ENCODE peak calls at places on chromosomes 16 and 17, in six cellular contexts. O is heart right ventricle, C is GM12864, X is WTC11, A is GM10248, D is coronary artery. Z is an unnamed sample.

GRCh38 chr17:2391597-2392251 is 9.1 kb downstream of the MNT start:
- DNase-seq in D (no peak), A (no peak), O (no peak), X (no peak), C (no peak), Z (no peak)

GRCh38 chr17:21502301-21502700 is 126.1 kb downstream of the KCNJ12 start:
- DNase-seq in C (no peak), A (no peak), X (no peak), O (no peak), D (no peak), Z (no peak)

GRCh38 chr17:31581022-31581483 is 189.6 kb downstream of the RAB11FIP4 start:
- DNase-seq in O (peak), X (no peak), C (no peak), D (peak), A (no peak), Z (no peak)

GRCh38 chr16:47965439-47965838 is 190.4 kb downstream of the ABCC12 start:
- DNase-seq in C (no peak), X (no peak), O (no peak), D (no peak), A (no peak), Z (no peak)

GRCh38 chr16:54936086-54936978 is 5.7 kb downstream of the IRX5 start:
- DNase-seq in O (peak), X (peak), A (no peak), D (no peak), C (no peak), Z (no peak)

GRCh38 chr16:57966133-57966805 is 4.7 kb downstream of the CNGB1 start:
- DNase-seq in X (no peak), C (no peak), O (no peak), D (no peak), A (no peak), Z (no peak)

GRCh38 chr17:8985054-8985701 is 19.7 kb upstream of the PIK3R5 start:
- DNase-seq in A (peak), X (no peak), D (no peak), C (peak), O (no peak), Z (peak)

GRCh38 chr17:76159157-76159556 is 18.1 kb upstream of the FOXJ1 start:
- DNase-seq in A (no peak), O (no peak), C (no peak), X (no peak), D (no peak), Z (no peak)

DNA sequence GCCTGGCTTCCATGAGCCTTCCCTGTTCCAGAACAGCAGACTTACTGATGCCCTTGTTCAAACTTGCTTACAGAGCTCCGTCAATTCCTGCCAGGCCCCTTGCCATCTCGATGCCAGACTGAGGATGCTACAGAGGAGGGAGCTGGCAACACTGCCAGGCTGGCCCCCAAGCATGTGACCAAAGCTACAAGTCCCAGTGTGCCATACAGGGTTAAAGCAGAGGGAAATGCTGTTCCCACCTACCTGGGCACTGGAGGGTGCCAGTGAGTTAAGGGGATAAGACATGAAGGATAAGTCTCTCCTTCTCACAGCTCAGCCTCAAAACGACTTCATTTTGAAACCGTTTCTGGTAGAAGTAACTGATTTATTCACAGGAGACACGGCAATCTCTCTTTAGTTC is 33.5 kb upstream of the SREBF1 start:
- DNase-seq in O (no peak), X (no peak), C (no peak), D (peak), A (no peak), Z (no peak)
- TF ChIP-seq CTCF in O (no peak), X (no peak), C (peak), D (no peak), A (peak), Z (peak)

GRCh38 chr17:55996826-55997225 is 156.4 kb upstream of the ANKFN1 start:
- DNase-seq in A (no peak), X (no peak), C (no peak), O (no peak), D (no peak), Z (no peak)
- TF ChIP-seq CTCF in A (no peak), X (no peak), C (peak), O (no peak), D (no peak), Z (no peak)

GRCh38 chr17:43350888-43351361 is 47.9 kb upstream of the ARL4D start:
- DNase-seq in D (no peak), A (no peak), O (no peak), X (no peak), C (no peak), Z (no peak)

GRCh38 chr17:43351686-43352085 is 47.1 kb upstream of the ARL4D start:
- DNase-seq in A (no peak), X (no peak), D (no peak), O (no peak), C (no peak), Z (no peak)

GRCh38 chr17:43352579-43352978 is 46.2 kb upstream of the ARL4D start:
- DNase-seq in C (no peak), O (no peak), D (no peak), X (no peak), A (no peak), Z (no peak)

GRCh38 chr17:43353364-43353763 is 45.4 kb upstream of the ARL4D start:
- DNase-seq in A (no peak), O (no peak), X (no peak), D (no peak), C (no peak), Z (no peak)

DNA sequence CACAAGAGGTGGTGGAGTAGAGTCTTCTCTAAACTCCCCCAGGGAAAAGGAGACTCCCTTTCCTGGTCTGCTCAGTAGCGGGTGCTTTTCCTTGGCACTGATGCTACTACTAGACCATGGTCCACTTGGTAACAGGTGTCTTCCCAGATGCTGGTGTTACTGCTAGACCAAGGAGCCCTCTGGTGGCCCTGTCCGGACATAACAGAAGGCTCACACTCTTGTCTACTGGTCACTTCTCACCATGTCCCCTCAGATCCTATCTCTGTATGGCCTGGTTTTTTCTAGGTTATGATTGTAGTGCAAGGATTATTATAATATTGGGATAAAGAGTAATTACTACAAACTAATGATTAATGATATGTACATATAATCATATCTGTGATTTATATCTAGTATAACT is 49.7 kb upstream of the ARL4D start:
- DNase-seq in D (no peak), A (no peak), X (no peak), O (no peak), C (no peak), Z (no peak)
- TF ChIP-seq CTCF in D (no peak), A (no peak), X (peak), O (no peak), C (peak), Z (no peak)

GRCh38 chr17:27091043-27091497 is 202.8 kb upstream of the WSB1 start:
- DNase-seq in A (no peak), O (no peak), D (no peak), X (no peak), C (no peak), Z (no peak)
- TF ChIP-seq CTCF in A (no peak), O (no peak), D (no peak), X (no peak), C (no peak), Z (no peak)

GRCh38 chr17:70624208-70624607 is 454.9 kb downstream of the KCNJ2 start:
- DNase-seq in A (no peak), C (no peak), O (no peak), D (no peak), X (no peak), Z (no peak)

DNA sequence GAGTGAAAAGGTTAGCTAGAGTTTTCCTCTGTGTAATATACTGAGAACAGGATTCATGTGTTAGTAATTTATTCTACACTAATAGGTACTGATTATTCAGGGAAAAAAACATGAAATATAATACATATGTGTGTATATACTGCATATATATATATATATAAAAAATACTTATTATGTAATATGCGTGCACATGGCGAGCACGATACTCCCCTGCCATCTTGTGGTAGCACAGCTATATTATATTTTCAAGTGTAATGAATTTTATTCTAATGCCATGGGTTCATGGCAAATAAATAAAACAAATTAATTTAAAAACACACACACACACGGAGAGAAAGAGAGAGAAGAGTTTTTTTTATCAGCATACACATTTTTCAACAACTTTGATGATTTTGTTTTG is 460.6 kb downstream of the KCNJ2 start:
- DNase-seq in O (no peak), C (no peak), X (no peak), A (no peak), D (no peak), Z (no peak)
- TF ChIP-seq CTCF in O (peak), C (peak), X (no peak), A (peak), D (no peak), Z (peak)

GRCh38 chr17:69503711-69504110 is 89.2 kb downstream of the MAP2K6 start:
- DNase-seq in D (no peak), C (peak), X (no peak), A (peak), O (no peak), Z (peak)

GRCh38 chr17:69505740-69506139 is 91.2 kb downstream of the MAP2K6 start:
- DNase-seq in O (no peak), D (no peak), C (no peak), X (no peak), A (no peak), Z (no peak)

GRCh38 chr17:69508814-69509213 is 94.3 kb downstream of the MAP2K6 start:
- DNase-seq in O (no peak), D (no peak), X (no peak), A (no peak), C (no peak), Z (no peak)

GRCh38 chr17:69502488-69502887 is 88.0 kb downstream of the MAP2K6 start:
- DNase-seq in D (no peak), A (no peak), C (no peak), O (no peak), X (no peak), Z (no peak)

GRCh38 chr17:69506489-69506888 is 92.0 kb downstream of the MAP2K6 start:
- DNase-seq in O (no peak), A (no peak), D (no peak), X (no peak), C (no peak), Z (no peak)
- TF ChIP-seq CTCF in O (no peak), A (peak), D (no peak), X (no peak), C (peak), Z (peak)

GRCh38 chr17:18006495-18007239 is 32.3 kb downstream of the ATPAF2 start:
- DNase-seq in C (no peak), O (no peak), D (no peak), A (no peak), X (peak), Z (no peak)
- TF ChIP-seq CTCF in C (no peak), O (no peak), D (no peak), A (no peak), X (no peak), Z (no peak)

DNA sequence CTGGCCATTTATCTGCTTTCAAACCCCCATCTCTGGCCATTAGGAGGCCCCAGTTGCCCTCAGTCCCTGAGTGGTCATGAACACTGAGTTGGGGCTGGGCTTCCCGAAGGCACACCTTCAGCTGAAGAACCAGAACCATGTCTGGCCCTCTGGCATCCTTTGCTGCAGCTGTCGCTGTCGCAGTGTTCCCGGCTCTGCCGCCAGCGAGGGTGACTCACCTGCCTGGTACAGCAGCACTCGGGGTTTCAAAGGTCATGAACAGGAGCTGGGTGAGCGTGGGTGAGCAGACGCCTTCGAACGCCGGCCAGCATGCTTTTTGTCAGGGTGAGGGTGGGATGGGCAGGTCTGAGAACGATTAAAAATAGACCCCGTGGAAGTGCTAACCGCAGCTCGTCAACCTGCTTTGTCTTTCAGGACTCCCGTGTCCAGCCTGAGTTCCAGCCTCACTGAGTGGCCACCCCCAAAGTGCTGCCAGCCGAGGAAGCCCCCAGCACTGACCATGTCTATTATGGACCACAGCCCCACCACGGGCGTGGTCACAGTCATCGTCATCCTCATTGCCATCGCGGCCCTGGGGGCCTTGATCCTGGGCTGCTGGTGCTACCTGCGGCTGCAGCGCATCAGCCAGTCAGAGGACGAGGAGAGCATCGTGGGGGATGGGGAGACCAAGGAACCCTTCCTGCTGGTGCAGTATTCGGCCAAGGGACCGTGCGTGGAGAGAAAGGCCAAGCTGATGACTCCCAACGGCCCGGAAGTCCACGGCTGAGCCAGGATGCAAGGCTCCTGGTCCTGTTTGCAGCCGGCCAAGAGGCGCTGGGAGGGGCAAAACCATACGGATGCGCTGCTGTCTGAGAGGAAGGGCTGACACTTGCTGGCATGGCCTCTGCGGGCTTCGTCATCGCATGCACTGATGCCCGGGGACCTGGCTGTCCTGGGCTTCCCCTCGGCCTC is 7.6 kb downstream of the SNN start:
- DNase-seq in D (no peak), A (no peak), X (no peak), O (peak), C (no peak), Z (no peak)
- TF ChIP-seq CTCF in D (no peak), A (no peak), X (no peak), O (no peak), C (no peak), Z (no peak)

DNA sequence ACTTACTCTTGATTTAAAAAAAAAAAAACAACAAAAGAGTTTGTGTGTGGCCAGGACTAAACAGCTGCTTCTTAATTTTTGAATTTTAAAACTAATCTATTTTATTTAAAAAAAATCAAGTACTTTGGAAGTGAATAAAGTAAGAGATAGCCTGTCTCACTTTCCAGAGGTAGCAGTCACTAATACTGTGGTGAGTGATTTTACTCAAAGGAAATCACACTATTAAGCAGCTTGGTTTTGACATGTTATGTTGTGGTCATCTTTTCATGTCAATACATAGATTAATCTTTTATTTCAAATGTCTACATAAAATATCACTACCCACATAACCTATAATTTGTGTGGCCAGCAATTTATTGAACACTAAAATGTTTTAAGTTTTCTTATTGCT is 102.2 kb upstream of the HLF start:
- DNase-seq in O (no peak), D (no peak), X (no peak), A (no peak), C (no peak), Z (no peak)
- TF ChIP-seq CTCF in O (no peak), D (no peak), X (no peak), A (no peak), C (no peak), Z (no peak)

GRCh38 chr16:27328937-27329336 is 15.2 kb downstream of the IL4R start:
- DNase-seq in D (no peak), O (no peak), C (no peak), A (no peak), X (no peak), Z (no peak)

GRCh38 chr16:27325736-27326135 is 12.0 kb downstream of the IL4R start:
- DNase-seq in C (no peak), D (no peak), A (no peak), O (no peak), X (no peak), Z (no peak)

GRCh38 chr16:27326251-27326650 is 12.5 kb downstream of the IL4R start:
- DNase-seq in X (no peak), A (no peak), O (no peak), D (no peak), C (no peak), Z (no peak)

GRCh38 chr16:27327586-27327915 is 13.8 kb downstream of the IL4R start:
- DNase-seq in C (no peak), O (no peak), X (no peak), A (no peak), D (no peak), Z (no peak)

GRCh38 chr16:27326738-27327585 is 13.2 kb downstream of the IL4R start:
- DNase-seq in C (no peak), X (peak), O (peak), A (peak), D (peak), Z (peak)
- TF ChIP-seq CTCF in C (no peak), X (no peak), O (no peak), A (no peak), D (no peak), Z (no peak)

Z was measured in GM06990.